ENCODE peak calls at places on chromosomes 7 and 10, in seven cellular contexts. One of them, this sample, is unnamed.

GRCh38 chr10:91126471-91126870 is 94.0 kb upstream of the PCGF5 start:
- DNase-seq in GM06990: no peak
- DNase-seq in pancreas: no peak
- DNase-seq in heart left ventricle: no peak
- DNase-seq in Panc1: no peak
- DNase-seq in PC-3: no peak
- DNase-seq in osteocyte: no peak
- DNase-seq in this sample: no peak

GRCh38 chr7:44965441-44965903 is 13.3 kb downstream of the MYO1G start:
- DNase-seq in GM06990: no peak
- DNase-seq in pancreas: no peak
- DNase-seq in heart left ventricle: no peak
- DNase-seq in Panc1: no peak
- DNase-seq in PC-3: no peak
- DNase-seq in osteocyte: no peak
- DNase-seq in this sample: no peak

GRCh38 chr10:27998178-27998953 is 513 bp downstream of the ODAD2 start:
- DNase-seq in GM06990: peak; percentile 7
- DNase-seq in pancreas: peak; percentile 16
- DNase-seq in heart left ventricle: peak; percentile 62
- DNase-seq in Panc1: no peak
- DNase-seq in PC-3: peak; percentile 27
- DNase-seq in osteocyte: no peak
- DNase-seq in this sample: peak; percentile 20

GRCh38 chr7:77416621-77417371 is 647 bp upstream of the GSAP start:
- DNase-seq in GM06990: no peak
- DNase-seq in pancreas: no peak
- DNase-seq in heart left ventricle: no peak
- DNase-seq in Panc1: no peak
- DNase-seq in PC-3: no peak
- DNase-seq in osteocyte: no peak
- DNase-seq in this sample: no peak

GRCh38 chr10:47036771-47037170 is 125.5 kb downstream of the PTPN20 start:
- DNase-seq in GM06990: no peak
- DNase-seq in pancreas: no peak
- DNase-seq in heart left ventricle: no peak
- DNase-seq in Panc1: no peak
- DNase-seq in PC-3: no peak
- DNase-seq in osteocyte: no peak
- DNase-seq in this sample: no peak

GRCh38 chr7:128404826-128405344 is 4.9 kb downstream of the IMPDH1 start:
- DNase-seq in GM06990: no peak
- DNase-seq in pancreas: no peak
- DNase-seq in heart left ventricle: no peak
- DNase-seq in Panc1: no peak
- DNase-seq in PC-3: peak; percentile 43
- DNase-seq in osteocyte: no peak
- DNase-seq in this sample: peak; percentile 22

GRCh38 chr7:151141855-151142685 is 25.4 kb downstream of the GBX1 start:
- DNase-seq in GM06990: no peak
- DNase-seq in pancreas: no peak
- DNase-seq in heart left ventricle: peak; percentile 54
- DNase-seq in Panc1: no peak
- DNase-seq in PC-3: no peak
- DNase-seq in osteocyte: peak; percentile 80
- DNase-seq in this sample: no peak

GRCh38 chr7:50978633-50979215 is 196.0 kb upstream of the GRB10 start:
- DNase-seq in GM06990: no peak
- DNase-seq in pancreas: no peak
- DNase-seq in heart left ventricle: no peak
- DNase-seq in Panc1: no peak
- DNase-seq in PC-3: peak; percentile 55
- DNase-seq in osteocyte: no peak
- DNase-seq in this sample: peak; percentile 14

GRCh38 chr7:30135551-30136271 is 925 bp downstream of the MTURN start:
- DNase-seq in GM06990: peak; percentile 47
- DNase-seq in pancreas: peak; percentile 58
- DNase-seq in heart left ventricle: peak; percentile 78
- DNase-seq in Panc1: no peak
- DNase-seq in PC-3: peak; percentile 27
- DNase-seq in osteocyte: peak; percentile 88
- DNase-seq in this sample: peak; percentile 71

GRCh38 chr7:39745320-39745719 is 121.9 kb downstream of the RALA start:
- DNase-seq in GM06990: no peak
- DNase-seq in pancreas: no peak
- DNase-seq in heart left ventricle: no peak
- DNase-seq in Panc1: no peak
- DNase-seq in PC-3: no peak
- DNase-seq in osteocyte: no peak
- DNase-seq in this sample: no peak

GRCh38 chr7:39746162-39746782 is 122.9 kb downstream of the RALA start:
- DNase-seq in GM06990: no peak
- DNase-seq in pancreas: peak; percentile 45
- DNase-seq in heart left ventricle: peak; percentile 78
- DNase-seq in Panc1: peak; percentile 69
- DNase-seq in PC-3: peak; percentile 79
- DNase-seq in osteocyte: peak; percentile 90
- DNase-seq in this sample: peak; percentile 80

GRCh38 chr7:39744620-39745019 is 121.2 kb downstream of the RALA start:
- DNase-seq in GM06990: no peak
- DNase-seq in pancreas: no peak
- DNase-seq in heart left ventricle: no peak
- DNase-seq in Panc1: no peak
- DNase-seq in PC-3: no peak
- DNase-seq in osteocyte: no peak
- DNase-seq in this sample: no peak

DNA sequence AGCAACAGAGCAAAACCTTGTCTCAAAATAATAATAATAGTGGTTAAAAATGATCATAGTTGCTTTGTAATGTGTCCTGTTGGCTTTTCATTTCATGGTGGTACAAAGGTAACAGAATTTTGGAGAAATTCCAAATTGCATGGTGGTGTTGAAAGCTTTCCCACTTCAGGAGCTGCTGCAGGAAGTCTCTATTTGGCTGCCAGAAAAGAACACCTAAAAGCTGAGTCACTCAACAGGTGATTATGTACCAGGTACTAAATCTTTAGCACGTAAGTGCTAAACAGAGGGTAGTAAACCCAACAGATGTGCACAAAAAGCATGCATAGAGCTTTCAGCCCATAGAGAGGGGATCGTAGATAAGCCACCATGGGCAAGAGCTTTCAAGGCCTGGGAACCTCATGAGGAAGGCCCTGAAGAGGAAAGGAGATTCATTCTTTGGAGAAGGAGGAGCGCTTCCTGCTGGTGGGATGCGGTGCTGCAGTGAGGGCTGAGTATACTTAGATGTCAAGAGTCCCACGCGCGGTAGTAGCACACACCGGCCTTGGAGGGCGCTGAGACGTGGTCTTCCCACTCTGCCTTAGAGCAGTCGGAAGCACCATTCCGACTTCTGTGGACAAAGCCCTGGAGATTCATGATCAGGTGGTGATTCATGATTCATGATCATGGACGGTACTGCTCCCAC is 118.7 kb downstream of the RALA start:
- DNase-seq in GM06990: no peak
- DNase-seq in pancreas: no peak
- DNase-seq in heart left ventricle: peak; percentile 75
- DNase-seq in Panc1: no peak
- DNase-seq in PC-3: peak; percentile 36
- DNase-seq in osteocyte: no peak
- DNase-seq in this sample: peak; percentile 17
- TF ChIP-seq CTCF in GM06990: peak; percentile 61
- TF ChIP-seq CTCF in pancreas: no peak
- TF ChIP-seq CTCF in heart left ventricle: no peak
- TF ChIP-seq CTCF in Panc1: no peak
- TF ChIP-seq CTCF in PC-3: peak; percentile 65
- TF ChIP-seq CTCF in osteocyte: peak; percentile 46
- TF ChIP-seq CTCF in this sample: peak; percentile 81

GRCh38 chr10:76274933-76275332 is 843.5 kb downstream of the LRMDA start:
- DNase-seq in GM06990: no peak
- DNase-seq in pancreas: no peak
- DNase-seq in heart left ventricle: no peak
- DNase-seq in Panc1: no peak
- DNase-seq in PC-3: no peak
- DNase-seq in osteocyte: no peak
- DNase-seq in this sample: no peak

DNA sequence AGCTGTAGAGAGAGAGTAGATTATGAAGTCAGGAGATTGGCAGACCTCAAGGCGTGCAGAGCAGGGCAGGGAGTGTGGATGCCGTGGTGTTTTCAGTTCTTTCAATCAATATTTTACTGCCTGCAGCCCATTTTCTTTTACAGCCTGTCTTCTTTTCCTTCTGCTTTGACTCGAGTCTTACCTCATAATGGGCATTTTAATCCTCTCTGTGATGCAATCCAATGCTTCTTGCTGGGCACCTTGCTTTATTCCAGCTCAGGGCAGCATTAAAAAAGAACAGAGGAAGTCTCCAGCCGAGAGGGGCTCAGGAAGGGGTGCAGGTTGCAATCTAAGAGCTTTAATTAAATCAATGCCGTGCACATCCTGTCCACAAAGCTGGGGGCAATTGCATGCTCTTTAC is 839.0 kb downstream of the LRMDA start:
- DNase-seq in GM06990: no peak
- DNase-seq in pancreas: no peak
- DNase-seq in heart left ventricle: no peak
- DNase-seq in Panc1: no peak
- DNase-seq in PC-3: no peak
- DNase-seq in osteocyte: no peak
- DNase-seq in this sample: no peak
- TF ChIP-seq CTCF in GM06990: no peak
- TF ChIP-seq CTCF in pancreas: no peak
- TF ChIP-seq CTCF in heart left ventricle: no peak
- TF ChIP-seq CTCF in Panc1: no peak
- TF ChIP-seq CTCF in PC-3: no peak
- TF ChIP-seq CTCF in osteocyte: no peak
- TF ChIP-seq CTCF in this sample: no peak

GRCh38 chr10:95573497-95573896 is 12.3 kb upstream of the SORBS1 start:
- DNase-seq in GM06990: no peak
- DNase-seq in pancreas: no peak
- DNase-seq in heart left ventricle: no peak
- DNase-seq in Panc1: no peak
- DNase-seq in PC-3: no peak
- DNase-seq in osteocyte: no peak
- DNase-seq in this sample: no peak
- TF ChIP-seq CTCF in GM06990: no peak
- TF ChIP-seq CTCF in pancreas: no peak
- TF ChIP-seq CTCF in heart left ventricle: no peak
- TF ChIP-seq CTCF in Panc1: no peak
- TF ChIP-seq CTCF in PC-3: no peak
- TF ChIP-seq CTCF in osteocyte: no peak
- TF ChIP-seq CTCF in this sample: no peak

GRCh38 chr10:69123747-69124557 is at the start of gene VPS26A:
- DNase-seq in GM06990: peak; percentile 98
- DNase-seq in pancreas: peak; percentile 99
- DNase-seq in heart left ventricle: peak; percentile 100
- DNase-seq in Panc1: peak; percentile 86
- DNase-seq in PC-3: peak; percentile 100
- DNase-seq in osteocyte: peak; percentile 100
- DNase-seq in this sample: peak; percentile 95
- TF ChIP-seq CTCF in GM06990: peak; percentile 50
- TF ChIP-seq CTCF in pancreas: no peak
- TF ChIP-seq CTCF in heart left ventricle: peak; percentile 31
- TF ChIP-seq CTCF in Panc1: no peak
- TF ChIP-seq CTCF in PC-3: no peak
- TF ChIP-seq CTCF in osteocyte: peak; percentile 52
- TF ChIP-seq CTCF in this sample: peak; percentile 39

GRCh38 chr7:94297397-94297838 is 97.3 kb upstream of the COL1A2 start:
- DNase-seq in GM06990: no peak
- DNase-seq in pancreas: no peak
- DNase-seq in heart left ventricle: peak; percentile 68
- DNase-seq in Panc1: no peak
- DNase-seq in PC-3: peak; percentile 64
- DNase-seq in osteocyte: no peak
- DNase-seq in this sample: peak; percentile 97

GRCh38 chr7:94296886-94297285 is 97.8 kb upstream of the COL1A2 start:
- DNase-seq in GM06990: no peak
- DNase-seq in pancreas: no peak
- DNase-seq in heart left ventricle: no peak
- DNase-seq in Panc1: no peak
- DNase-seq in PC-3: no peak
- DNase-seq in osteocyte: no peak
- DNase-seq in this sample: no peak

GRCh38 chr7:94298943-94299342 is 95.8 kb upstream of the COL1A2 start:
- DNase-seq in GM06990: no peak
- DNase-seq in pancreas: no peak
- DNase-seq in heart left ventricle: no peak
- DNase-seq in Panc1: no peak
- DNase-seq in PC-3: no peak
- DNase-seq in osteocyte: no peak
- DNase-seq in this sample: peak; percentile 71

GRCh38 chr7:94294471-94295131 is 100.1 kb upstream of the COL1A2 start:
- DNase-seq in GM06990: no peak
- DNase-seq in pancreas: no peak
- DNase-seq in heart left ventricle: no peak
- DNase-seq in Panc1: no peak
- DNase-seq in PC-3: no peak
- DNase-seq in osteocyte: no peak
- DNase-seq in this sample: no peak

DNA sequence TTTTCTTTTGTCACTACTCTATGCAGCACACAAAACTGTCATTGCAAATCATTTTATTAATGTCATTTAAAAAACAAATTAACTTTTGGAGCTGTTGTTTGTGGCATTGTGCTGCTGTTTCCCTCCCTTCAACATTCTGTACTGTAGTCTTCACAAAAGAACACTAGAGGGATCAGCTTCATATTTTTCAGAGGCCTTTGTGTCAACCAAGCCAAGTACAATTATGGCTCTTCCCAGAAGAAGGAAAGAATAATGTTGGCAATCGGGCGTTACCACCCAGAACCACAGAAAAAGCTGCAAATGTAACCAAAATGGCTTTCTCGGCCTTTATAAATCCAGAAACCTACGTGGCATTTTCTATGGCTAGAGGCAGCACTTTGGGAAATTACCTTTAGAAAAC is 98.9 kb upstream of the COL1A2 start:
- DNase-seq in GM06990: no peak
- DNase-seq in pancreas: no peak
- DNase-seq in heart left ventricle: no peak
- DNase-seq in Panc1: no peak
- DNase-seq in PC-3: peak; percentile 63
- DNase-seq in osteocyte: no peak
- DNase-seq in this sample: peak; percentile 89
- TF ChIP-seq CTCF in GM06990: no peak
- TF ChIP-seq CTCF in pancreas: peak; percentile 8
- TF ChIP-seq CTCF in heart left ventricle: peak; percentile 38
- TF ChIP-seq CTCF in Panc1: peak; percentile 53
- TF ChIP-seq CTCF in PC-3: peak; percentile 70
- TF ChIP-seq CTCF in osteocyte: peak; percentile 81
- TF ChIP-seq CTCF in this sample: peak; percentile 84

DNA sequence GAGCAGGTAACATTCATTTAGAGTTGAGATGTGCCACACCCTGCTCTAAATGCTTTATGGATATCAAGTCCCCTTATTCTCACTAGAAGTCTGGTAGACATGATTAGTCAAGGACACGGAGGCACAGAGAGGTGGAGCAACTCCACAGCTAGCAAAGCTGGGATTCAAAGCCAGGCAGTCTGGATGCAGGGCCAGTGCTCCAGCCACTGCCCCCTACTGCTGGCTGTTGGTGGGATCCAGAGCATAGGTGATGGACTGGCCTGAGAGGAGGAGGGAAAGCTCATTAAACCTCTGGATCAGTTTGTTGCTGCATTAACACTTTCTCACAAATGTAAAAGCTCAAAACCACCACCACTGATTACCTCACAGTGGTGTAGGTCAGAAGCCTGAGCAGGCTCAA is 22.6 kb upstream of the KBTBD2 start:
- DNase-seq in GM06990: no peak
- DNase-seq in pancreas: no peak
- DNase-seq in heart left ventricle: no peak
- DNase-seq in Panc1: no peak
- DNase-seq in PC-3: no peak
- DNase-seq in osteocyte: no peak
- DNase-seq in this sample: no peak
- TF ChIP-seq CTCF in GM06990: no peak
- TF ChIP-seq CTCF in pancreas: no peak
- TF ChIP-seq CTCF in heart left ventricle: no peak
- TF ChIP-seq CTCF in Panc1: peak; percentile 30
- TF ChIP-seq CTCF in PC-3: no peak
- TF ChIP-seq CTCF in osteocyte: no peak
- TF ChIP-seq CTCF in this sample: peak; percentile 35

This sample was measured in HFFc6.